ENCODE peak calls at places on chromosomes 16 and 17, in seven cellular contexts. A, O, R, D, V, U and J are unnamed samples.

GRCh38 chr16:80203821-80204220 is 337.0 kb upstream of the DYNLRB2 start:
- DNase-seq in A (no peak), O (no peak), R (no peak), D (no peak), V (no peak), U (no peak), J (no peak)

GRCh38 chr17:8585911-8586310 is 44.6 kb downstream of the MYH10 start:
- DNase-seq in A (no peak), O (no peak), R (no peak), D (no peak), V (no peak), U (no peak), J (no peak)

GRCh38 chr16:7257026-7257425 is 75.6 kb upstream of the RBFOX1 start:
- DNase-seq in A (no peak), O (no peak), R (no peak), D (no peak), V (no peak), U (no peak), J (no peak)

GRCh38 chr16:11679250-11679649 is 11.0 kb downstream of the SNN start:
- DNase-seq in A (no peak), O (no peak), R (no peak), D (no peak), V (no peak), U (no peak), J (no peak)

GRCh38 chr17:61981323-61981722 is 53.5 kb upstream of the INTS2 start:
- DNase-seq in A (no peak), O (no peak), R (no peak), D (no peak), V (peak), U (no peak), J (no peak)

GRCh38 chr16:27315333-27316037 is 1.7 kb downstream of the IL4R start:
- DNase-seq in A (peak), O (peak), R (peak), D (peak), V (peak), U (no peak), J (peak)

GRCh38 chr17:42018339-42018738 is 1.1 kb upstream of the DNAJC7 start:
- DNase-seq in A (no peak), O (no peak), R (no peak), D (no peak), V (no peak), U (no peak), J (peak)

GRCh38 chr17:31740611-31741082 is 118.4 kb downstream of the COPRS start:
- DNase-seq in A (no peak), O (no peak), R (no peak), D (no peak), V (peak), U (no peak), J (no peak)

GRCh38 chr16:80583466-80583865 is 42.7 kb downstream of the DYNLRB2 start:
- DNase-seq in A (no peak), O (peak), R (peak), D (peak), V (peak), U (no peak), J (no peak)

GRCh38 chr16:31508706-31509523 is 724 bp upstream of the RUSF1 start:
- DNase-seq in A (no peak), O (no peak), R (peak), D (no peak), V (peak), U (no peak), J (no peak)

GRCh38 chr17:42743595-42744282 is 1.1 kb downstream of the EZH1 start:
- DNase-seq in A (no peak), O (no peak), R (peak), D (no peak), V (no peak), U (no peak), J (peak)

GRCh38 chr17:9284884-9285283 is 263.6 kb downstream of the NTN1 start:
- DNase-seq in A (no peak), O (no peak), R (no peak), D (no peak), V (no peak), U (no peak), J (no peak)

GRCh38 chr17:80513892-80514291 is 30.7 kb upstream of the RPTOR start:
- DNase-seq in A (no peak), O (no peak), R (no peak), D (no peak), V (no peak), U (no peak), J (no peak)

GRCh38 chr16:57630931-57631845 is 2.8 kb downstream of the ADGRG1 start:
- DNase-seq in A (peak), O (no peak), R (no peak), D (no peak), V (no peak), U (no peak), J (no peak)

GRCh38 chr17:64357191-64357981 is 33.3 kb downstream of the PECAM1 start:
- DNase-seq in A (peak), O (peak), R (no peak), D (no peak), V (peak), U (no peak), J (no peak)

GRCh38 chr17:10772425-10773380 is 31.2 kb downstream of the TMEM238L start:
- DNase-seq in A (no peak), O (no peak), R (peak), D (no peak), V (no peak), U (peak), J (no peak)

GRCh38 chr16:53876811-53877210 is 172.9 kb downstream of the FTO start:
- DNase-seq in A (no peak), O (no peak), R (peak), D (no peak), V (no peak), U (no peak), J (no peak)

GRCh38 chr16:1635070-1635469 is 22.9 kb downstream of the CRAMP1 start:
- DNase-seq in A (no peak), O (no peak), R (no peak), D (no peak), V (no peak), U (no peak), J (no peak)

GRCh38 chr17:12729086-12729485 is 60.2 kb upstream of the ARHGAP44 start:
- DNase-seq in A (no peak), O (no peak), R (no peak), D (no peak), V (peak), U (no peak), J (no peak)

GRCh38 chr17:21029515-21029914 is 13.3 kb downstream of the USP22 start:
- DNase-seq in A (no peak), O (no peak), R (no peak), D (no peak), V (no peak), U (no peak), J (no peak)

GRCh38 chr17:29607557-29608195 is 14.7 kb downstream of the ANKRD13B start:
- DNase-seq in A (peak), O (no peak), R (no peak), D (no peak), V (no peak), U (no peak), J (no peak)

GRCh38 chr17:50348522-50349240 is 2.8 kb downstream of the XYLT2 start:
- DNase-seq in A (no peak), O (no peak), R (peak), D (no peak), V (peak), U (no peak), J (no peak)

GRCh38 chr16:79595261-79595660 is 5.3 kb downstream of the MAF start:
- DNase-seq in A (no peak), O (no peak), R (no peak), D (no peak), V (no peak), U (no peak), J (no peak)

GRCh38 chr16:25198021-25198420 is 18.7 kb upstream of the AQP8 start:
- DNase-seq in A (no peak), O (no peak), R (peak), D (no peak), V (no peak), U (no peak), J (no peak)

GRCh38 chr17:48484850-48485249 is 46.0 kb downstream of the HOXB1 start:
- DNase-seq in A (no peak), O (no peak), R (peak), D (peak), V (no peak), U (no peak), J (no peak)

GRCh38 chr16:89290887-89291286 is 73.4 kb downstream of the ZNF778 start:
- DNase-seq in A (peak), O (peak), R (no peak), D (no peak), V (no peak), U (no peak), J (no peak)

GRCh38 chr17:62605588-62605987 is 21.9 kb upstream of the MRC2 start:
- DNase-seq in A (no peak), O (no peak), R (no peak), D (no peak), V (no peak), U (no peak), J (no peak)

GRCh38 chr16:55324491-55325447 is 766 bp downstream of the IRX6 start:
- DNase-seq in A (peak), O (no peak), R (no peak), D (no peak), V (no peak), U (peak), J (no peak)